ENCODE peak calls at places on chromosomes 13 and 19, in six cellular contexts. One of them, this sample, is unnamed.

GRCh38 chr13:21674271-21675009 is 3.6 kb downstream of the FGF9 start:
- DNase-seq in mammary epithelial cell: no peak
- DNase-seq in H9: peak
- DNase-seq in A549: no peak
- DNase-seq in neuronal stem cell: peak
- DNase-seq in fibroblast of lung: no peak
- DNase-seq in this sample: peak

GRCh38 chr13:45626731-45627374 is 11.3 kb upstream of the ERICH6B start:
- DNase-seq in mammary epithelial cell: no peak
- DNase-seq in H9: no peak
- DNase-seq in A549: no peak
- DNase-seq in neuronal stem cell: no peak
- DNase-seq in fibroblast of lung: peak
- DNase-seq in this sample: no peak

GRCh38 chr13:80086304-80086721 is 254.6 kb downstream of the SPRY2 start:
- DNase-seq in mammary epithelial cell: peak
- DNase-seq in H9: no peak
- DNase-seq in A549: no peak
- DNase-seq in neuronal stem cell: no peak
- DNase-seq in fibroblast of lung: peak
- DNase-seq in this sample: no peak

GRCh38 chr13:41709511-41709910 is 251.4 kb downstream of the VWA8 start:
- DNase-seq in mammary epithelial cell: no peak
- DNase-seq in H9: no peak
- DNase-seq in A549: no peak
- DNase-seq in neuronal stem cell: no peak
- DNase-seq in fibroblast of lung: no peak
- DNase-seq in this sample: no peak

GRCh38 chr19:43759515-43759914 is 4.8 kb upstream of the SMG9 start:
- DNase-seq in mammary epithelial cell: peak
- DNase-seq in H9: no peak
- DNase-seq in A549: peak
- DNase-seq in neuronal stem cell: no peak
- DNase-seq in fibroblast of lung: peak
- DNase-seq in this sample: peak

GRCh38 chr19:57068921-57069697 is 50.7 kb upstream of the USP29 start:
- DNase-seq in mammary epithelial cell: no peak
- DNase-seq in H9: no peak
- DNase-seq in A549: no peak
- DNase-seq in neuronal stem cell: peak
- DNase-seq in fibroblast of lung: no peak
- DNase-seq in this sample: no peak

GRCh38 chr19:1251233-1251502 is 2.8 kb downstream of the MIDN start:
- DNase-seq in mammary epithelial cell: peak
- DNase-seq in H9: no peak
- DNase-seq in A549: no peak
- DNase-seq in neuronal stem cell: no peak
- DNase-seq in fibroblast of lung: peak
- DNase-seq in this sample: no peak

GRCh38 chr19:4939466-4939865 is 29.4 kb upstream of the KDM4B start:
- DNase-seq in mammary epithelial cell: no peak
- DNase-seq in H9: no peak
- DNase-seq in A549: no peak
- DNase-seq in neuronal stem cell: no peak
- DNase-seq in fibroblast of lung: no peak
- DNase-seq in this sample: no peak

GRCh38 chr13:30581582-30581981 is 36.1 kb upstream of the USPL1 start:
- DNase-seq in mammary epithelial cell: no peak
- DNase-seq in H9: no peak
- DNase-seq in A549: no peak
- DNase-seq in neuronal stem cell: no peak
- DNase-seq in fibroblast of lung: no peak
- DNase-seq in this sample: peak

GRCh38 chr19:46932346-46932745 is 71.5 kb downstream of the ARHGAP35 start:
- DNase-seq in mammary epithelial cell: peak
- DNase-seq in H9: no peak
- DNase-seq in A549: no peak
- DNase-seq in neuronal stem cell: no peak
- DNase-seq in fibroblast of lung: peak
- DNase-seq in this sample: no peak

GRCh38 chr19:35315883-35316282 is 13.1 kb upstream of the CD22 start:
- DNase-seq in mammary epithelial cell: no peak
- DNase-seq in H9: no peak
- DNase-seq in A549: no peak
- DNase-seq in neuronal stem cell: no peak
- DNase-seq in fibroblast of lung: no peak
- DNase-seq in this sample: peak

GRCh38 chr19:16773259-16773658 is 53.6 kb downstream of the NWD1 start:
- DNase-seq in mammary epithelial cell: peak
- DNase-seq in H9: no peak
- DNase-seq in A549: no peak
- DNase-seq in neuronal stem cell: no peak
- DNase-seq in fibroblast of lung: no peak
- DNase-seq in this sample: no peak

GRCh38 chr13:87754097-87754496 is 82.9 kb downstream of the SLITRK5 start:
- DNase-seq in mammary epithelial cell: no peak
- DNase-seq in H9: no peak
- DNase-seq in A549: no peak
- DNase-seq in neuronal stem cell: no peak
- DNase-seq in fibroblast of lung: no peak
- DNase-seq in this sample: no peak

GRCh38 chr13:109196896-109197295 is 567.5 kb downstream of the MYO16 start:
- DNase-seq in mammary epithelial cell: no peak
- DNase-seq in H9: peak
- DNase-seq in A549: peak
- DNase-seq in neuronal stem cell: peak
- DNase-seq in fibroblast of lung: no peak
- DNase-seq in this sample: no peak

GRCh38 chr13:48400090-48400694 is 12.7 kb downstream of the LPAR6 start:
- DNase-seq in mammary epithelial cell: peak
- DNase-seq in H9: no peak
- DNase-seq in A549: no peak
- DNase-seq in neuronal stem cell: no peak
- DNase-seq in fibroblast of lung: peak
- DNase-seq in this sample: no peak

GRCh38 chr13:66714795-66715194 is 515.3 kb downstream of the PCDH9 start:
- DNase-seq in mammary epithelial cell: no peak
- DNase-seq in H9: no peak
- DNase-seq in A549: no peak
- DNase-seq in neuronal stem cell: no peak
- DNase-seq in fibroblast of lung: no peak
- DNase-seq in this sample: no peak

GRCh38 chr19:27660428-27660827 is 1552.5 kb downstream of the UQCRFS1 start:
- DNase-seq in mammary epithelial cell: no peak
- DNase-seq in H9: no peak
- DNase-seq in A549: no peak
- DNase-seq in neuronal stem cell: no peak
- DNase-seq in fibroblast of lung: no peak
- DNase-seq in this sample: no peak

GRCh38 chr19:45809643-45810159 is 5.4 kb downstream of the RSPH6A start:
- DNase-seq in mammary epithelial cell: peak
- DNase-seq in H9: peak
- DNase-seq in A549: no peak
- DNase-seq in neuronal stem cell: no peak
- DNase-seq in fibroblast of lung: peak
- DNase-seq in this sample: peak

GRCh38 chr13:35723061-35723461 is 246.6 kb upstream of the MAB21L1 start:
- DNase-seq in mammary epithelial cell: no peak
- DNase-seq in H9: no peak
- DNase-seq in A549: no peak
- DNase-seq in neuronal stem cell: no peak
- DNase-seq in fibroblast of lung: no peak
- DNase-seq in this sample: no peak

GRCh38 chr19:30227071-30227621 is 145.0 kb upstream of the ZNF536 start:
- DNase-seq in mammary epithelial cell: no peak
- DNase-seq in H9: no peak
- DNase-seq in A549: peak
- DNase-seq in neuronal stem cell: no peak
- DNase-seq in fibroblast of lung: no peak
- DNase-seq in this sample: no peak

GRCh38 chr13:26923824-26924605 is 163.4 kb upstream of the GPR12 start:
- DNase-seq in mammary epithelial cell: peak
- DNase-seq in H9: no peak
- DNase-seq in A549: no peak
- DNase-seq in neuronal stem cell: no peak
- DNase-seq in fibroblast of lung: peak
- DNase-seq in this sample: no peak

GRCh38 chr13:39129253-39129652 is 91.0 kb downstream of the NHLRC3 start:
- DNase-seq in mammary epithelial cell: no peak
- DNase-seq in H9: no peak
- DNase-seq in A549: no peak
- DNase-seq in neuronal stem cell: no peak
- DNase-seq in fibroblast of lung: no peak
- DNase-seq in this sample: no peak

GRCh38 chr19:532578-533484 is 1.3 kb downstream of the CDC34 start:
- DNase-seq in mammary epithelial cell: peak
- DNase-seq in H9: peak
- DNase-seq in A549: peak
- DNase-seq in neuronal stem cell: no peak
- DNase-seq in fibroblast of lung: peak
- DNase-seq in this sample: peak

GRCh38 chr13:73223372-73223781 is 164.6 kb downstream of the KLF5 start:
- DNase-seq in mammary epithelial cell: peak
- DNase-seq in H9: no peak
- DNase-seq in A549: no peak
- DNase-seq in neuronal stem cell: no peak
- DNase-seq in fibroblast of lung: no peak
- DNase-seq in this sample: no peak

GRCh38 chr13:36919206-36919832 is 719 bp downstream of the SMAD9 start:
- DNase-seq in mammary epithelial cell: peak
- DNase-seq in H9: peak
- DNase-seq in A549: no peak
- DNase-seq in neuronal stem cell: peak
- DNase-seq in fibroblast of lung: peak
- DNase-seq in this sample: peak

GRCh38 chr13:23899555-23899954 is 2.3 kb upstream of the C1QTNF9B start:
- DNase-seq in mammary epithelial cell: peak
- DNase-seq in H9: no peak
- DNase-seq in A549: no peak
- DNase-seq in neuronal stem cell: no peak
- DNase-seq in fibroblast of lung: peak
- DNase-seq in this sample: peak

GRCh38 chr13:60000081-60000480 is 163.6 kb downstream of the DIAPH3 start:
- DNase-seq in mammary epithelial cell: no peak
- DNase-seq in H9: no peak
- DNase-seq in A549: no peak
- DNase-seq in neuronal stem cell: no peak
- DNase-seq in fibroblast of lung: peak
- DNase-seq in this sample: no peak

GRCh38 chr19:14519860-14520407 is 1.7 kb upstream of the DNAJB1 start:
- DNase-seq in mammary epithelial cell: peak
- DNase-seq in H9: no peak
- DNase-seq in A549: no peak
- DNase-seq in neuronal stem cell: no peak
- DNase-seq in fibroblast of lung: peak
- DNase-seq in this sample: no peak
- H3K27ac ChIP-seq in mammary epithelial cell: peak
- H3K27ac ChIP-seq in H9: no peak
- H3K27ac ChIP-seq in A549: peak
- H3K27ac ChIP-seq in neuronal stem cell: no peak
- H3K27ac ChIP-seq in fibroblast of lung: peak
- H3K27ac ChIP-seq in this sample: peak

GRCh38 chr13:52461265-52461664 is 6.0 kb downstream of the CKAP2 start:
- DNase-seq in mammary epithelial cell: no peak
- DNase-seq in H9: no peak
- DNase-seq in A549: no peak
- DNase-seq in neuronal stem cell: no peak
- DNase-seq in fibroblast of lung: no peak
- DNase-seq in this sample: no peak
- H3K4me2 ChIP-seq in mammary epithelial cell: no peak
- H3K4me2 ChIP-seq in H9: no peak
- H3K4me2 ChIP-seq in A549: no peak
- H3K4me2 ChIP-seq in neuronal stem cell: no peak
- H3K4me2 ChIP-seq in fibroblast of lung: no peak
- H3K4me2 ChIP-seq in this sample: peak

GRCh38 chr13:32222046-32222676 is 93.0 kb downstream of the ZAR1L start:
- DNase-seq in mammary epithelial cell: no peak
- DNase-seq in H9: no peak
- DNase-seq in A549: no peak
- DNase-seq in neuronal stem cell: no peak
- DNase-seq in fibroblast of lung: no peak
- DNase-seq in this sample: no peak

GRCh38 chr13:32229443-32229842 is 85.7 kb downstream of the ZAR1L start:
- DNase-seq in mammary epithelial cell: no peak
- DNase-seq in H9: no peak
- DNase-seq in A549: no peak
- DNase-seq in neuronal stem cell: no peak
- DNase-seq in fibroblast of lung: peak
- DNase-seq in this sample: no peak

GRCh38 chr13:32228330-32229041 is 86.7 kb downstream of the ZAR1L start:
- DNase-seq in mammary epithelial cell: peak
- DNase-seq in H9: no peak
- DNase-seq in A549: no peak
- DNase-seq in neuronal stem cell: no peak
- DNase-seq in fibroblast of lung: peak
- DNase-seq in this sample: no peak

GRCh38 chr13:32224916-32225315 is 90.2 kb downstream of the ZAR1L start:
- DNase-seq in mammary epithelial cell: no peak
- DNase-seq in H9: no peak
- DNase-seq in A549: no peak
- DNase-seq in neuronal stem cell: no peak
- DNase-seq in fibroblast of lung: peak
- DNase-seq in this sample: no peak

GRCh38 chr13:32225494-32225931 is 89.7 kb downstream of the ZAR1L start:
- DNase-seq in mammary epithelial cell: no peak
- DNase-seq in H9: no peak
- DNase-seq in A549: no peak
- DNase-seq in neuronal stem cell: no peak
- DNase-seq in fibroblast of lung: peak
- DNase-seq in this sample: no peak
- H3K27ac ChIP-seq in mammary epithelial cell: no peak
- H3K27ac ChIP-seq in H9: no peak
- H3K27ac ChIP-seq in A549: no peak
- H3K27ac ChIP-seq in neuronal stem cell: peak
- H3K27ac ChIP-seq in fibroblast of lung: peak
- H3K27ac ChIP-seq in this sample: no peak

GRCh38 chr19:50551713-50552187 is 16.5 kb downstream of the LRRC4B start:
- DNase-seq in mammary epithelial cell: no peak
- DNase-seq in H9: no peak
- DNase-seq in A549: no peak
- DNase-seq in neuronal stem cell: peak
- DNase-seq in fibroblast of lung: no peak
- DNase-seq in this sample: no peak

GRCh38 chr19:50549927-50550593 is 18.2 kb downstream of the LRRC4B start:
- DNase-seq in mammary epithelial cell: no peak
- DNase-seq in H9: no peak
- DNase-seq in A549: no peak
- DNase-seq in neuronal stem cell: no peak
- DNase-seq in fibroblast of lung: no peak
- DNase-seq in this sample: no peak

GRCh38 chr19:50549059-50549926 is 18.9 kb downstream of the LRRC4B start:
- DNase-seq in mammary epithelial cell: no peak
- DNase-seq in H9: no peak
- DNase-seq in A549: no peak
- DNase-seq in neuronal stem cell: no peak
- DNase-seq in fibroblast of lung: no peak
- DNase-seq in this sample: no peak

GRCh38 chr19:50551034-50551712 is 17.1 kb downstream of the LRRC4B start:
- DNase-seq in mammary epithelial cell: no peak
- DNase-seq in H9: no peak
- DNase-seq in A549: no peak
- DNase-seq in neuronal stem cell: no peak
- DNase-seq in fibroblast of lung: no peak
- DNase-seq in this sample: no peak

GRCh38 chr19:50550594-50550966 is 17.7 kb downstream of the LRRC4B start:
- DNase-seq in mammary epithelial cell: no peak
- DNase-seq in H9: no peak
- DNase-seq in A549: no peak
- DNase-seq in neuronal stem cell: no peak
- DNase-seq in fibroblast of lung: no peak
- DNase-seq in this sample: no peak
- H3K4me2 ChIP-seq in mammary epithelial cell: no peak
- H3K4me2 ChIP-seq in H9: peak
- H3K4me2 ChIP-seq in A549: no peak
- H3K4me2 ChIP-seq in neuronal stem cell: peak
- H3K4me2 ChIP-seq in fibroblast of lung: no peak
- H3K4me2 ChIP-seq in this sample: no peak

This sample was measured in OCI-LY7.